ENCODE peak calls at places on chromosomes 4 and X, in seven cellular contexts. D is Panc1; T is tibial artery; N is ovary; A is pancreas; F is HAP-1; Z is CD8-positive, alpha-beta memory T cell. Y is an unnamed sample. For H3K4me1, the result is how much of the 10 kb centered on the place peaks cover.

GRCh38 chr4:168569066-168569908 is 72.4 kb downstream of the PALLD start:
- DNase-seq in D (no peak), T (no peak), N (no peak), A (peak), F (peak), Z (no peak), Y (no peak)

GRCh38 chr4:5192271-5192670 is 141.0 kb downstream of the STK32B start:
- DNase-seq in D (no peak), T (no peak), N (no peak), A (no peak), F (no peak), Z (no peak), Y (no peak)

GRCh38 chr4:185467991-185468390 is 3.5 kb downstream of the CCDC110 start:
- DNase-seq in D (no peak), T (no peak), N (no peak), A (no peak), F (no peak), Z (no peak), Y (no peak)

GRCh38 chrX:132023896-132024386 is 839 bp downstream of the STK26 start:
- DNase-seq in D (no peak), T (no peak), N (peak), A (no peak), F (peak), Z (peak), Y (peak)

GRCh38 chrX:112614640-112615039 is 65.1 kb downstream of the LHFPL1 start:
- DNase-seq in D (no peak), T (no peak), N (no peak), A (no peak), F (peak), Z (no peak), Y (no peak)

GRCh38 chr4:8191136-8191747 is 7.8 kb upstream of the SH3TC1 start:
- DNase-seq in D (no peak), T (peak), N (peak), A (no peak), F (no peak), Z (no peak), Y (no peak)

GRCh38 chrX:113558576-113558975 is 717.9 kb upstream of the AMOT start:
- DNase-seq in D (no peak), T (no peak), N (no peak), A (no peak), F (no peak), Z (no peak), Y (no peak)

GRCh38 chr4:3788366-3788660 is 22.1 kb downstream of the ADRA2C start:
- DNase-seq in D (no peak), T (no peak), N (no peak), A (no peak), F (no peak), Z (no peak), Y (no peak)

GRCh38 chrX:136168929-136169735 is 21.8 kb downstream of the FHL1 start:
- DNase-seq in D (no peak), T (peak), N (peak), A (no peak), F (peak), Z (no peak), Y (peak)

GRCh38 chr4:31341601-31342375 is 621.6 kb downstream of the PCDH7 start:
- DNase-seq in D (no peak), T (no peak), N (no peak), A (no peak), F (no peak), Z (no peak), Y (no peak)

GRCh38 chr4:123477804-123478209 is 81.2 kb downstream of the SPRY1 start:
- DNase-seq in D (no peak), T (no peak), N (no peak), A (no peak), F (no peak), Z (peak), Y (peak)

GRCh38 chr4:89266128-89266527 is 41.5 kb downstream of the GPRIN3 start:
- DNase-seq in D (no peak), T (no peak), N (no peak), A (no peak), F (no peak), Z (no peak), Y (no peak)

GRCh38 chr4:145285928-145286327 is 105.5 kb upstream of the OTUD4 start:
- DNase-seq in D (no peak), T (no peak), N (no peak), A (no peak), F (no peak), Z (no peak), Y (peak)

GRCh38 chr4:84994280-84994679 is 27.8 kb upstream of the WDFY3 start:
- DNase-seq in D (no peak), T (no peak), N (no peak), A (no peak), F (peak), Z (no peak), Y (peak)

GRCh38 chrX:78329486-78329885 is 2.1 kb upstream of the CYSLTR1 start:
- DNase-seq in D (no peak), T (no peak), N (no peak), A (no peak), F (no peak), Z (peak), Y (no peak)

GRCh38 chrX:107449490-107450175 is at the start of gene FRMPD3:
- DNase-seq in D (no peak), T (no peak), N (peak), A (no peak), F (no peak), Z (no peak), Y (no peak)

GRCh38 chr4:180394307-180394706 is 1848.9 kb upstream of the TENM3 start:
- DNase-seq in D (no peak), T (no peak), N (no peak), A (no peak), F (no peak), Z (peak), Y (no peak)

GRCh38 chr4:38099908-38100407 is 139.8 kb downstream of the PTTG2 start:
- DNase-seq in D (no peak), T (no peak), N (no peak), A (no peak), F (no peak), Z (no peak), Y (peak)

GRCh38 chrX:148310402-148311200 is 189.8 kb upstream of the AFF2 start:
- DNase-seq in D (no peak), T (no peak), N (no peak), A (no peak), F (no peak), Z (peak), Y (no peak)

GRCh38 chrX:133749951-133750350 is 235.4 kb downstream of the GPC3 start:
- DNase-seq in D (no peak), T (no peak), N (no peak), A (no peak), F (peak), Z (no peak), Y (no peak)

GRCh38 chr4:162497564-162498167 is 333.9 kb upstream of the FSTL5 start:
- DNase-seq in D (no peak), T (no peak), N (no peak), A (peak), F (peak), Z (peak), Y (peak)

GRCh38 chrX:78708171-78708570 is 39.3 kb upstream of the LPAR4 start:
- DNase-seq in D (peak), T (no peak), N (no peak), A (no peak), F (no peak), Z (no peak), Y (peak)

GRCh38 chr4:59094505-59094904 is 1984.3 kb upstream of the IGFBP7 start:
- DNase-seq in D (no peak), T (no peak), N (no peak), A (no peak), F (no peak), Z (no peak), Y (no peak)

GRCh38 chr4:85956296-85956955 is 403.4 kb downstream of the MAPK10 start:
- DNase-seq in D (no peak), T (no peak), N (no peak), A (no peak), F (no peak), Z (no peak), Y (no peak)

GRCh38 chrX:97026406-97026805 is 142.7 kb downstream of the RPA4 start:
- DNase-seq in D (no peak), T (no peak), N (no peak), A (no peak), F (peak), Z (no peak), Y (peak)

GRCh38 chr4:4922441-4922840 is 63.0 kb downstream of the MSX1 start:
- DNase-seq in D (no peak), T (no peak), N (no peak), A (no peak), F (no peak), Z (no peak), Y (no peak)

GRCh38 chr4:165158762-165159161 is 46.1 kb upstream of the TMEM192 start:
- DNase-seq in D (no peak), T (no peak), N (no peak), A (no peak), F (no peak), Z (no peak), Y (no peak)

GRCh38 chrX:154059729-154060245 is 37.7 kb downstream of the MECP2 start:
- DNase-seq in D (no peak), T (no peak), N (no peak), A (no peak), F (no peak), Z (no peak), Y (no peak)

GRCh38 chrX:154064637-154065435 is 32.7 kb downstream of the MECP2 start:
- DNase-seq in D (no peak), T (no peak), N (no peak), A (no peak), F (no peak), Z (no peak), Y (no peak)

GRCh38 chrX:154063234-154063633 is 34.3 kb downstream of the MECP2 start:
- DNase-seq in D (no peak), T (no peak), N (no peak), A (no peak), F (no peak), Z (no peak), Y (no peak)

GRCh38 chrX:154059231-154059630 is 38.3 kb downstream of the MECP2 start:
- DNase-seq in D (no peak), T (no peak), N (no peak), A (no peak), F (no peak), Z (no peak), Y (no peak)

DNA sequence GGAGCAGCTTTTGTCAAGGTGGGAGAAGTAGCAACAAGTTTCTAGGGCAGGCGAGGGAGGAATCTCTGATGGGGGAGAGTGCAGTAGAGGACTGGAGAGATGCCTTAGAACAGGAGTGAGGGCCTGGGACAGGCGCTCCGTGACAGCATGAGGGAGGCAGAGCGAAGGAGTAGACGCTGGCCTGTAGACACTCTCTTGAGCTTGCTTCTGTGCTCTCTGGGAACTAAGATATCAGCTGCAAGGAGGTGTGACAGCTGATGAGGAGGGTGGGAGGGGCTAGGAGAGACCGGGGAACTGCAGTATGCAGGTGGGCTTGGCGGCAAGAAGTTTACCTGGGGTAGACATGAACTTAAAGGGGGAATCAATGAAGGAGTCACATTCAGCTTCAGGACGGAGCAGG is 35.7 kb downstream of the MECP2 start:
- DNase-seq in D (no peak), T (no peak), N (no peak), A (no peak), F (no peak), Z (no peak), Y (no peak)
- H3K4me1 ChIP-seq in D (under half), T (half or more), N (under half), A (under half), F (under half), Z (half or more), Y (under half)

DNA sequence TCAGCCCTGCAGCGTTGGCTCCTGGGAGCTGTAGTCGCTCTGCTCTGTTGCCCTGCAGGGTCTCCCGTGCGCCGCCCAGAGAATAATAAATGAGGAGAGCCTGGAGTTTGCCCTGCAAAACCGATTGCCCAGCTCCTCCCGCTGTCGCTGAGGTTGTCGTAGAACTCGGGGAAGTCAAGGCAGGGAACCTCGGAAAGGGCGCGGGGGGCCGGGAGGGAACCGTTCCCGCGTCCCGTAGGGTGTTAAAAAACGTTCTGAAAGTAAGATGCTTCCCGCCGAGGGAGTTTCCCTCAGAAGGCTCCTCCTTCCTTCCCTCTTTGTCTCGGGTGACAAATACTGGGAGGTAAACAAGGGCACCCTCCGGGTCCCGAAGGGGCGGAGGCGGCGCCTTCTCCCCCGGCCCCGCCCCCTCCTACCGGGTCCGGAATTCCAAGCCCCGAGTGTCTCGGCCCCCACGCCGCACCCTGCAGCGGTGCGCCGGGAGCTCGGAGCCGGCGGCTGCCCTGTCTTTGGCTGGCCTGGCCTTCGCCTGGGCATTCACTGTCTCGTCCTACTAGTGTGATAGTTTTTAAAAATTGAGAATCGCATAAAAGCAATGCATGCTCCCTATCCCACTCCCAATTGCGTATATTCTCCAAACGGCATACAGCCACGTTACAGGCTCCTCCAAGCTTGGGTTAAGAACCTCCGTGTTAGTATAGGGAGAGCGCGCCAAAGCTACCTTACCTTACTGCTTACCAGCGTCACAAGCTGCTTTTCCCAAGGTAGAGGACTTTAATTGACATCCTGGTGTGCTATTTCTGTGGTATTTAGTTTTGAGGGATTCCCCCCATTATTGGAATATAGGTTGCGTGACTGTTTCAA is 965 bp upstream of the HMGB2 start:
- DNase-seq in D (no peak), T (peak), N (peak), A (peak), F (peak), Z (peak), Y (peak)
- H3K4me3 ChIP-seq in D (peak), T (peak), N (peak), A (peak), F (peak), Z (peak), Y (peak)

GRCh38 chr4:184444215-184444952 is 30.0 kb downstream of the IRF2 start:
- DNase-seq in D (no peak), T (no peak), N (no peak), A (no peak), F (no peak), Z (no peak), Y (no peak)
- H3K4me1 ChIP-seq in D (under half), T (half or more), N (under half), A (under half), F (under half), Z (half or more), Y (under half)

DNA sequence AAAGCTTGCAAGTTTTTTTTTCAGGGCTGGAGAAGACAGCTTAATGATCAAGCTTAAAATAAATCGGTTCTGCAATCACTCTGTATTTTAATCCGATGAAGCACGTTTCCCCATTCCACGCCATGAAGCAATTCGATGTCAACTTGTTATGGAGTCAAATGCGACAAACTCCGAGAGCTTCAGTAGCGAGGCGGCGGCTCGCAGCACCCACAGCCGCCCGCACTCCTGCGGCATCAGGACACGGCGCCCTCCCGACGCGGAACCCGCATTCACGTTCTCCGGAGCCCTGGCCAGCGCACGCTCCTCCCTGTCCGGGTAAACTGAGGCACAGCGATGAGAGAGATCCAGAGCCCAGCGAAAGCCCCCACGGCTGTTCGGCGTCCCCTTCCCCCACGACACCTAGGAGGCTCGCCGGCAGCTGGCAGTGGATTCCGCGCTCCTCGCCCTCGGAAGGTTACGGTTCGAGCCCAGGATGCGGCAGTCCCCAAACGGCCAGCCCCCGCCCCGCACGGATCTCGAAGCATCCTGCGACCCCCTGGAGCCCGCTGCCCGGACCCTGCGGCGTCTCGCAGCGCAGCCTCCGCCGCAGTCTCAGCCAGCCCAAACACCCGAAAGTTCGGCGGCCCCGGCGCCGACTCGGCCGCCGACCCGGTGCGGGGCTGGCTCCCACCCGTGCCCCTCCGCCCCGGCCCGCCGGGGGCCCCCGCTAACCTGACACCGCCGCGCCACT is 507 bp downstream of the MFAP3L start:
- DNase-seq in D (no peak), T (no peak), N (no peak), A (peak), F (no peak), Z (peak), Y (peak)
- H3K4me3 ChIP-seq in D (peak), T (peak), N (peak), A (peak), F (peak), Z (peak), Y (peak)

GRCh38 chrX:71619193-71619592 is 882 bp upstream of the CXCR3 start:
- DNase-seq in D (no peak), T (no peak), N (no peak), A (no peak), F (no peak), Z (peak), Y (no peak)

GRCh38 chrX:71616672-71617529 is 1.4 kb downstream of the CXCR3 start:
- DNase-seq in D (no peak), T (no peak), N (no peak), A (no peak), F (no peak), Z (peak), Y (no peak)

GRCh38 chrX:71617742-71618141 is 569 bp downstream of the CXCR3 start:
- DNase-seq in D (no peak), T (no peak), N (no peak), A (no peak), F (no peak), Z (no peak), Y (no peak)

GRCh38 chrX:71618303-71618721 is at the start of gene CXCR3:
- DNase-seq in D (no peak), T (no peak), N (no peak), A (peak), F (no peak), Z (peak), Y (peak)

DNA sequence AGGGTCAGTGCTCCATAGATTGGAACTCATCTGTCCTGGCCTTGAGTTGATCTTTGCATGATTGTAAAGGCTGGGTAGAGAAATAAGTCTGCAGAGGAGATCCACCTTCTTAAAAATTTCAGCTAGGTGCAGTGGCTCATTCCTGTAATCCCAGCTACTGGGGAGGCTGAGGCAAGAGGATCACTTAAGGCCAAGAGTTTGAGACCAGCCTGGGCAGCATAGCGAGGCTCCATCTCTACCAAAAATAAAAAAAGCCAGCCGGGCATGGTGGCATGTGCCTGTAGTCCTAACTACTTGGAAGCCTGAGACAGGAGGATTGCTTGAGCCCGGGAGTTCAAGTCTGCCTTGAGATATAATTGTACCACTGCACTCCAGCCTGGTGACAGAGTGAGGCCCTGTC is 476 bp upstream of the CXCR3 start:
- DNase-seq in D (no peak), T (no peak), N (no peak), A (no peak), F (no peak), Z (no peak), Y (no peak)
- H3K4me1 ChIP-seq in D (under half), T (under half), N (under half), A (under half), F (under half), Z (half or more), Y (under half)

GRCh38 chr4:10731690-10732089 is 47.1 kb upstream of the CLNK start:
- DNase-seq in D (no peak), T (no peak), N (no peak), A (no peak), F (no peak), Z (no peak), Y (no peak)
- H3K4me3 ChIP-seq in D (no peak), T (no peak), N (no peak), A (no peak), F (no peak), Z (no peak), Y (no peak)

GRCh38 chr4:6692806-6693205 is 872 bp upstream of the S100P start:
- DNase-seq in D (no peak), T (no peak), N (no peak), A (no peak), F (no peak), Z (no peak), Y (no peak)
- H3K4me1 ChIP-seq in D (half or more), T (under half), N (under half), A (under half), F (under half), Z (half or more), Y (under half)